ENCODE peak calls at places on chromosomes 7 and 10, in seven cellular contexts. F is pancreas, Q is esophagus squamous epithelium, I is Peyer's patch, T is right cardiac atrium, A is prostate gland, W is fibroblast of lung. G is an unnamed sample.

GRCh38 chr10:113530476-113530875 is 22.4 kb upstream of the HABP2 start:
- DNase-seq in A (no peak), W (no peak), F (no peak), T (no peak), Q (no peak), I (no peak), G (peak; percentile 44)

GRCh38 chr7:105975770-105976428 is 12.8 kb downstream of the CDHR3 start:
- DNase-seq in Q (no peak), W (no peak), F (no peak), A (no peak), I (no peak), T (no peak), G (no peak)

GRCh38 chr10:113454341-113455061 is 98.4 kb upstream of the HABP2 start:
- DNase-seq in F (peak; percentile 42), Q (no peak), I (peak; percentile 63), A (peak; percentile 31), T (peak; percentile 44), W (peak; percentile 34), G (no peak)

GRCh38 chr10:128077155-128077875 is 48.9 kb downstream of the MKI67 start:
- DNase-seq in T (no peak), I (no peak), Q (no peak), W (no peak), F (no peak), A (no peak), G (no peak)

GRCh38 chr7:85191383-85191782 is 4.5 kb upstream of the SEMA3D start:
- DNase-seq in W (peak; percentile 50), A (no peak), T (no peak), F (no peak), I (no peak), Q (no peak), G (no peak)

GRCh38 chr7:31811650-31812461 is 124.8 kb downstream of the PPP1R17 start:
- DNase-seq in A (no peak), Q (no peak), T (peak; percentile 22), W (peak; percentile 50), F (no peak), I (no peak), G (no peak)

GRCh38 chr10:95513941-95514392 is 47.2 kb downstream of the SORBS1 start:
- DNase-seq in I (no peak), F (peak; percentile 70), T (peak; percentile 35), W (peak; percentile 27), Q (no peak), A (peak; percentile 39), G (no peak)

GRCh38 chr10:27534341-27534740 is 30.2 kb downstream of the RAB18 start:
- DNase-seq in T (no peak), Q (no peak), F (no peak), A (no peak), I (no peak), W (no peak), G (no peak)

GRCh38 chr7:96786261-96786997 is 76.8 kb upstream of the SEM1 start:
- DNase-seq in F (no peak), Q (no peak), T (peak; percentile 14), A (peak; percentile 35), W (no peak), I (no peak), G (peak; percentile 57)

GRCh38 chr10:89001024-89001423 is 10.4 kb downstream of the FAS start:
- DNase-seq in F (no peak), I (no peak), Q (no peak), W (no peak), T (no peak), A (no peak), G (no peak)

GRCh38 chr7:123715198-123715597 is 33.6 kb downstream of the WASL start:
- DNase-seq in I (no peak), T (no peak), F (no peak), Q (no peak), W (no peak), A (no peak), G (no peak)

GRCh38 chr7:50264908-50265307 is 39.6 kb upstream of the IKZF1 start:
- DNase-seq in W (no peak), A (no peak), T (no peak), I (no peak), Q (no peak), F (no peak), G (no peak)

GRCh38 chr10:64173826-64174225 is 652.6 kb downstream of the REEP3 start:
- DNase-seq in T (no peak), I (no peak), W (no peak), A (no peak), F (no peak), Q (no peak), G (no peak)

GRCh38 chr7:106041140-106041717 is 70.9 kb downstream of the SYPL1 start:
- DNase-seq in Q (no peak), F (no peak), A (no peak), I (no peak), T (no peak), W (no peak), G (no peak)

GRCh38 chr10:124318076-124318475 is 100.6 kb downstream of the OAT start:
- DNase-seq in I (no peak), A (no peak), T (no peak), W (no peak), Q (no peak), F (no peak), G (no peak)

GRCh38 chr7:134593530-134594392 is 44.9 kb downstream of the AKR1B15 start:
- DNase-seq in T (peak; percentile 88), F (peak; percentile 24), I (no peak), Q (no peak), W (peak; percentile 95), A (peak; percentile 24), G (no peak)

GRCh38 chr10:47137311-47137851 is 162.6 kb upstream of the GDF10 start:
- DNase-seq in W (peak; percentile 73), T (no peak), I (no peak), F (no peak), Q (no peak), A (no peak), G (no peak)

GRCh38 chr10:77428776-77429395 is 208.7 kb downstream of the KCNMA1 start:
- DNase-seq in Q (no peak), T (peak; percentile 42), I (no peak), A (no peak), F (no peak), W (peak; percentile 75), G (no peak)

GRCh38 chr7:74454059-74454947 is 597 bp downstream of the GTF2IRD1 start:
- DNase-seq in Q (no peak), T (no peak), A (peak; percentile 29), I (no peak), F (peak; percentile 42), W (no peak), G (no peak)

GRCh38 chr7:155518633-155519032 is 27.7 kb downstream of the CNPY1 start:
- DNase-seq in A (no peak), W (no peak), I (no peak), Q (no peak), F (no peak), T (no peak), G (no peak)
- H3K27me3 ChIP-seq in A (peaks cover 10% of the 10 kb centered on the region), W (no peaks in the 10 kb centered on the region), I (no peaks in the 10 kb centered on the region), Q (no peaks in the 10 kb centered on the region), F (no peaks in the 10 kb centered on the region), T (peaks cover 2% of the 10 kb centered on the region), G (peaks cover 82% of the 10 kb centered on the region)

GRCh38 chr7:111633878-111634277 is 71.6 kb upstream of the IMMP2L start:
- DNase-seq in W (no peak), F (no peak), A (no peak), Q (no peak), I (no peak), T (no peak), G (no peak)

GRCh38 chr7:111639894-111640293 is 77.6 kb upstream of the IMMP2L start:
- DNase-seq in I (no peak), F (no peak), Q (no peak), T (no peak), A (no peak), W (peak; percentile 95), G (no peak)

GRCh38 chr7:111640416-111640815 is 78.1 kb upstream of the IMMP2L start:
- DNase-seq in A (no peak), T (no peak), I (no peak), W (no peak), F (no peak), Q (no peak), G (no peak)

GRCh38 chr7:111642373-111642772 is 80.1 kb upstream of the IMMP2L start:
- DNase-seq in T (no peak), A (no peak), Q (no peak), I (no peak), W (no peak), F (no peak), G (no peak)

GRCh38 chr7:111638048-111638447 is 75.8 kb upstream of the IMMP2L start:
- DNase-seq in W (peak; percentile 50), T (no peak), F (no peak), Q (no peak), I (no peak), A (no peak), G (no peak)
- H3K27me3 ChIP-seq in W (no peaks in the 10 kb centered on the region), T (no peaks in the 10 kb centered on the region), F (no peaks in the 10 kb centered on the region), Q (no peaks in the 10 kb centered on the region), I (no peaks in the 10 kb centered on the region), A (no peaks in the 10 kb centered on the region), G (no peaks in the 10 kb centered on the region)

DNA sequence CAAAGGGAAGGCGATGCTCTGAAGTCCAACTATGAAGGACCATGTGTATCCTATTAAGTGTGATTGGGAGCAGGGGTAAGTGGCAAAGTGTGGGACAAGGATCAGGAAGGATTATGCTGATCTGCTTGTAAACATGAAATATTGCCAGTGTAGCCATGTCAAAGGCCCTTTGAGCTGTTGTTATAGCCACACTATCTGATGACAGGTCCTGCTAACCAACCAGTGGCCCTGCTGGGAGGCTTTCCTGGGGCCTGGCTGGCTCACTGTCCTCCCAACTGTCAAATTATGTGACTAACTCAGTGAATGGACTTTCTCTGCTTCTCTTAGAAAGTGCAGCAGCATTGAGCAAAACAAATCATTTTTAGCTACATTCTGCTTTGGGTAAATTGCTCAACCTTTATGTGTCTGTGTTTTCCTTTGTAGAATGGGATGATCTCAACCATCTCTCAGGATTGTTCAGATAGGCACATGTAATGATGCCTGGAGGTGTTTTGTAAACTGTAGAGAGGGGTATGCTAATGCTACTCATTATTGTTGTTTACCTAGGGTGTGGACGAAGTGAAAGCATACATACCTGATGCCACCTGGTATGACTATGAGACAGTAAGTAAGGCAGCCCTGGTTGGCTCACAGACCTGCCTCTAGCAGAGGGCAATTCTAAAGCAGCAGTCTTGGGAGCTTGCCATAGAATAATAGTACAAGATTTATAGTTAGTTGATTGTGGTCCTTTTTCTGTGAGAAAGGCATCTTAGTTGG is 47.4 kb downstream of the MGAM2 start:
- DNase-seq in W (no peak), T (no peak), I (peak; percentile 61), Q (no peak), F (no peak), A (no peak), G (no peak)
- H3K27me3 ChIP-seq in W (no peaks in the 10 kb centered on the region), T (no peaks in the 10 kb centered on the region), I (no peaks in the 10 kb centered on the region), Q (no peaks in the 10 kb centered on the region), F (no peaks in the 10 kb centered on the region), A (no peaks in the 10 kb centered on the region), G (no peaks in the 10 kb centered on the region)

GRCh38 chr10:117175215-117175900 is 21.9 kb upstream of the KCNK18 start:
- DNase-seq in Q (no peak), W (no peak), F (peak; percentile 18), I (peak; percentile 56), A (no peak), T (peak; percentile 34), G (no peak)
- H3K27me3 ChIP-seq in Q (peaks cover 7% of the 10 kb centered on the region), W (peaks cover 4% of the 10 kb centered on the region), F (no peaks in the 10 kb centered on the region), I (no peaks in the 10 kb centered on the region), A (peaks cover 12% of the 10 kb centered on the region), T (no peaks in the 10 kb centered on the region), G (peaks cover 65% of the 10 kb centered on the region)

DNA sequence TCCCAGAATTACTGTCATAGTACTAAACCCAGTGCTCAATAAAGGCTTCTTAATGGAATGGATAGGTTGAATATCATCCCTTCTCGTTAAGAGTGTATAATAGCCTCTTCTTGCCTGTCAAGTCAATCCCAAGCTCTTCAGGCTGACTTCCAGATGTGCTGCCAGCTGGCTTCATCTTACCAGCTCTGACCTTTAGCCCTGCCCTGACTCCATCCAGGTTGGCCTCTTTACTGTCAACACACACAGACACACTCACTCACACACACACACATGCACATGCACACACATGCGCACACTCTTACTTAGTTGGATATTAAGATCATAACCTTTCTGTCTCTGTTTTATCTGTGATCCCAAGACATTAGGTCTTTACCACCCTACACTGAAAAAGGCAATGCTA is 49.1 kb downstream of the ASB4 start:
- DNase-seq in I (no peak), Q (no peak), T (no peak), A (no peak), W (no peak), F (no peak), G (no peak)
- H3K27me3 ChIP-seq in I (no peaks in the 10 kb centered on the region), Q (no peaks in the 10 kb centered on the region), T (no peaks in the 10 kb centered on the region), A (no peaks in the 10 kb centered on the region), W (peaks cover 6% of the 10 kb centered on the region), F (no peaks in the 10 kb centered on the region), G (no peaks in the 10 kb centered on the region)